ENCODE peak calls at places on chromosome 1, in eight cellular contexts. F, R, G, I, D, X, H and P are unnamed samples.

GRCh38 chr1:178510155-178510554 is 2.8 kb upstream of the TEX35 start:
- DNase-seq in D (no peak), X (no peak), I (no peak), G (no peak), H (no peak), F (no peak), R (no peak), P (no peak)

GRCh38 chr1:209248649-209249279 is 334.8 kb upstream of the CAMK1G start:
- DNase-seq in G (peak; percentile 11), R (peak; percentile 91), I (peak; percentile 58), H (peak; percentile 71), D (peak; percentile 80), F (peak; percentile 54), X (peak; percentile 50), P (peak; percentile 67)

GRCh38 chr1:186864296-186864695 is 35.5 kb downstream of the PLA2G4A start:
- DNase-seq in F (no peak), X (no peak), G (no peak), I (no peak), H (no peak), D (no peak), R (no peak), P (no peak)

GRCh38 chr1:154767315-154768240 is 102.5 kb downstream of the KCNN3 start:
- DNase-seq in I (no peak), X (no peak), H (no peak), R (no peak), D (no peak), F (no peak), G (no peak), P (no peak)

GRCh38 chr1:229768232-229768631 is 142.2 kb downstream of the URB2 start:
- DNase-seq in X (no peak), D (no peak), R (no peak), H (no peak), F (no peak), G (no peak), I (no peak), P (no peak)

GRCh38 chr1:77768006-77768405 is 8.4 kb upstream of the USP33 start:
- DNase-seq in D (no peak), R (no peak), G (no peak), F (no peak), X (no peak), H (no peak), I (no peak), P (no peak)

GRCh38 chr1:18920931-18921330 is 18.6 kb upstream of the ALDH4A1 start:
- DNase-seq in F (no peak), I (no peak), H (no peak), D (no peak), G (no peak), R (no peak), X (no peak), P (no peak)

GRCh38 chr1:220528049-220528678 is at the start of gene MARK1:
- DNase-seq in I (peak; percentile 17), R (peak; percentile 96), X (peak; percentile 38), D (peak; percentile 55), H (no peak), F (peak; percentile 78), G (no peak), P (peak; percentile 62)

GRCh38 chr1:44326066-44326701 is 28.9 kb downstream of the ERI3 start:
- DNase-seq in H (no peak), G (no peak), F (no peak), D (no peak), I (no peak), X (no peak), R (no peak), P (no peak)

GRCh38 chr1:71869326-71869725 is 413.0 kb downstream of the NEGR1 start:
- DNase-seq in F (no peak), I (no peak), G (no peak), H (no peak), D (no peak), R (no peak), X (no peak), P (no peak)

GRCh38 chr1:186234976-186235686 is 139.9 kb downstream of the TPR start:
- DNase-seq in X (no peak), F (no peak), I (no peak), H (no peak), G (no peak), D (no peak), R (no peak), P (no peak)

GRCh38 chr1:223872308-223872878 is 26.6 kb upstream of the TP53BP2 start:
- DNase-seq in H (no peak), X (no peak), I (no peak), F (no peak), G (no peak), D (no peak), R (peak; percentile 25), P (no peak)

GRCh38 chr1:96306809-96307208 is 414.8 kb upstream of the PTBP2 start:
- DNase-seq in R (no peak), I (no peak), D (no peak), H (no peak), G (no peak), X (no peak), F (no peak), P (no peak)

GRCh38 chr1:179310721-179311120 is 17.1 kb downstream of the SOAT1 start:
- DNase-seq in G (no peak), D (no peak), H (peak; percentile 67), X (no peak), R (no peak), I (no peak), F (no peak), P (no peak)

GRCh38 chr1:101587749-101588148 is 350.9 kb downstream of the S1PR1 start:
- DNase-seq in F (no peak), I (no peak), R (no peak), H (no peak), D (no peak), X (no peak), G (no peak), P (no peak)